ENCODE peak calls at places on chromosomes 3 and 15, in eight cellular contexts. U, P, F, B, Y, H, D and Q are unnamed samples.

GRCh38 chr3:93934366-93935046 is 39.2 kb downstream of the PROS1 start:
- DNase-seq in P (no peak), F (no peak), Y (no peak), D (no peak), H (no peak), U (no peak), B (no peak), Q (no peak)

GRCh38 chr15:25435474-25436243 is 3.2 kb downstream of the UBE3A start:
- DNase-seq in P (no peak), F (no peak), Y (no peak), H (no peak), B (no peak), U (no peak), D (no peak), Q (no peak)

GRCh38 chr3:191644291-191644690 is 183.3 kb downstream of the PYDC2 start:
- DNase-seq in D (no peak), B (no peak), H (no peak), U (no peak), P (no peak), Y (no peak), F (no peak), Q (no peak)

GRCh38 chr3:105538483-105538882 is 171.8 kb downstream of the ALCAM start:
- DNase-seq in B (peak), D (no peak), H (no peak), F (no peak), Y (no peak), U (no peak), P (no peak), Q (no peak)

GRCh38 chr3:183285828-183286457 is 32.9 kb downstream of the B3GNT5 start:
- DNase-seq in D (no peak), B (peak), F (peak), H (peak), U (peak), P (peak), Y (peak), Q (peak)

GRCh38 chr15:84872009-84872900 is 12.2 kb upstream of the SLC28A1 start:
- DNase-seq in P (peak), D (no peak), U (no peak), Y (no peak), H (no peak), F (no peak), B (no peak), Q (no peak)

GRCh38 chr15:29470794-29471193 is 201.2 kb upstream of the NSMCE3 start:
- DNase-seq in D (no peak), F (no peak), P (peak), H (no peak), B (peak), Y (no peak), U (no peak), Q (no peak)

GRCh38 chr3:111924283-111924682 is 54.5 kb upstream of the ABHD10 start:
- DNase-seq in H (peak), U (no peak), F (no peak), B (peak), D (no peak), P (no peak), Y (no peak), Q (no peak)

GRCh38 chr3:42655331-42655888 is 1.9 kb downstream of the ZBTB47 start:
- DNase-seq in P (no peak), U (peak), D (peak), Y (no peak), H (no peak), B (no peak), F (no peak), Q (no peak)

GRCh38 chr3:14324224-14324944 is 78.0 kb upstream of the SLC6A6 start:
- DNase-seq in F (no peak), B (peak), H (no peak), U (no peak), D (no peak), P (peak), Y (no peak), Q (no peak)